ENCODE peak calls at places on chromosomes 12 and 14, in ten cellular contexts. S is body of pancreas; I is OCI-LY7; H is esophagus squamous epithelium; Q is astrocyte of the spinal cord; D is right lobe of liver; Z is sigmoid colon; C is CD8-positive, alpha-beta T cell; G is stomach; J is testis. O is an unnamed sample.

GRCh38 chr14:38391334-38391733 is 135.4 kb upstream of the CLEC14A start:
- DNase-seq in S (no peak), I (no peak), H (no peak), Q (peak), D (no peak), Z (no peak), C (no peak), G (no peak), J (no peak), O (no peak)

GRCh38 chr12:68977335-68977734 is 44.4 kb upstream of the CPM start:
- DNase-seq in S (no peak), I (no peak), H (no peak), Q (no peak), D (no peak), Z (no peak), C (no peak), G (no peak), J (no peak), O (no peak)

GRCh38 chr12:168201-168600 is 45.8 kb downstream of the SLC6A12 start:
- DNase-seq in S (no peak), I (no peak), H (no peak), Q (no peak), D (no peak), Z (no peak), C (no peak), G (no peak), J (no peak), O (no peak)

GRCh38 chr12:108629824-108630476 is 3.7 kb downstream of the SELPLG start:
- DNase-seq in S (no peak), I (no peak), H (no peak), Q (peak), D (no peak), Z (no peak), C (no peak), G (no peak), J (no peak), O (peak)

GRCh38 chr12:115404761-115405470 is 720.9 kb upstream of the TBX3 start:
- DNase-seq in S (no peak), I (no peak), H (no peak), Q (peak), D (no peak), Z (no peak), C (no peak), G (no peak), J (no peak), O (no peak)

GRCh38 chr14:69077841-69078240 is 75.1 kb downstream of the DCAF5 start:
- DNase-seq in S (no peak), I (no peak), H (no peak), Q (peak), D (no peak), Z (no peak), C (no peak), G (no peak), J (no peak), O (no peak)

GRCh38 chr14:102499401-102500189 is 10.0 kb downstream of the ANKRD9 start:
- DNase-seq in S (no peak), I (no peak), H (no peak), Q (no peak), D (no peak), Z (no peak), C (no peak), G (no peak), J (no peak), O (peak)

GRCh38 chr12:45966486-45966885 is 23.9 kb downstream of the SCAF11 start:
- DNase-seq in S (no peak), I (no peak), H (no peak), Q (peak), D (no peak), Z (no peak), C (no peak), G (no peak), J (no peak), O (no peak)

GRCh38 chr14:51298895-51299294 is 58.8 kb downstream of the TMX1 start:
- DNase-seq in S (no peak), I (no peak), H (no peak), Q (no peak), D (no peak), Z (no peak), C (no peak), G (no peak), J (no peak), O (no peak)

GRCh38 chr14:102500190-102500661 is 9.3 kb downstream of the ANKRD9 start:
- DNase-seq in S (no peak), I (no peak), H (no peak), Q (peak), D (no peak), Z (peak), C (no peak), G (no peak), J (peak), O (peak)

GRCh38 chr12:67991158-67991557 is 1.9 kb downstream of the IFNG-AS1 start:
- DNase-seq in S (no peak), I (peak), H (no peak), Q (no peak), D (no peak), Z (no peak), C (peak), G (no peak), J (no peak), O (no peak)

GRCh38 chr12:52228366-52228765 is 4.7 kb upstream of the KRT7 start:
- DNase-seq in S (no peak), I (no peak), H (no peak), Q (no peak), D (no peak), Z (no peak), C (no peak), G (no peak), J (no peak), O (no peak)

GRCh38 chr14:36281309-36281708 is 39.1 kb downstream of the MBIP start:
- DNase-seq in S (no peak), I (no peak), H (no peak), Q (peak), D (no peak), Z (no peak), C (no peak), G (no peak), J (no peak), O (no peak)

GRCh38 chr14:72451081-72451972 is 442.6 kb downstream of the DPF3 start:
- DNase-seq in S (no peak), I (no peak), H (no peak), Q (no peak), D (no peak), Z (no peak), C (peak), G (no peak), J (no peak), O (no peak)

GRCh38 chr12:65511134-65511912 is 232.8 kb downstream of the MSRB3 start:
- DNase-seq in S (peak), I (no peak), H (no peak), Q (peak), D (peak), Z (peak), C (no peak), G (no peak), J (no peak), O (no peak)

GRCh38 chr12:20345866-20346265 is 22.5 kb upstream of the PDE3A start:
- DNase-seq in S (no peak), I (no peak), H (no peak), Q (no peak), D (no peak), Z (no peak), C (no peak), G (no peak), J (no peak), O (no peak)

GRCh38 chr14:103339561-103339960 is 5.5 kb downstream of the EIF5 start:
- DNase-seq in S (no peak), I (no peak), H (no peak), Q (no peak), D (no peak), Z (no peak), C (no peak), G (no peak), J (no peak), O (no peak)

GRCh38 chr14:58794993-58795762 is 157.4 kb downstream of the DACT1 start:
- DNase-seq in S (no peak), I (no peak), H (no peak), Q (no peak), D (no peak), Z (no peak), C (no peak), G (no peak), J (no peak), O (no peak)
- TF ChIP-seq CTCF in S (no peak), I (no peak), H (no peak), Q (no peak), D (no peak), Z (no peak), C (no peak), G (no peak), J (no peak), O (no peak)

GRCh38 chr14:95663226-95663797 is 22.9 kb upstream of the TCL1B start:
- DNase-seq in S (peak), I (peak), H (no peak), Q (no peak), D (no peak), Z (no peak), C (no peak), G (no peak), J (no peak), O (no peak)

GRCh38 chr14:95664046-95664445 is 22.2 kb upstream of the TCL1B start:
- DNase-seq in S (peak), I (no peak), H (no peak), Q (no peak), D (no peak), Z (no peak), C (no peak), G (peak), J (peak), O (no peak)

GRCh38 chr14:95664546-95664945 is 21.7 kb upstream of the TCL1B start:
- DNase-seq in S (peak), I (peak), H (no peak), Q (no peak), D (no peak), Z (no peak), C (no peak), G (no peak), J (no peak), O (no peak)

GRCh38 chr14:95660550-95661515 is 25.4 kb upstream of the TCL1B start:
- DNase-seq in S (no peak), I (no peak), H (no peak), Q (no peak), D (no peak), Z (no peak), C (no peak), G (no peak), J (no peak), O (no peak)

GRCh38 chr14:95662376-95663186 is 23.6 kb upstream of the TCL1B start:
- DNase-seq in S (peak), I (peak), H (no peak), Q (no peak), D (no peak), Z (no peak), C (no peak), G (no peak), J (no peak), O (no peak)
- H3K4me3 ChIP-seq in S (no peak), I (peak), H (no peak), Q (no peak), D (no peak), Z (no peak), C (no peak), G (no peak), J (no peak), O (no peak)

GRCh38 chr12:57546438-57547365 is at the start of gene DCTN2:
- DNase-seq in S (peak), I (peak), H (peak), Q (peak), D (peak), Z (peak), C (peak), G (peak), J (peak), O (peak)
- TF ChIP-seq CTCF in S (no peak), I (peak), H (no peak), Q (peak), D (no peak), Z (no peak), C (no peak), G (no peak), J (no peak), O (peak)

GRCh38 chr12:8692573-8692972 is 5.2 kb upstream of the RIMKLB start:
- DNase-seq in S (no peak), I (peak), H (no peak), Q (peak), D (no peak), Z (peak), C (no peak), G (no peak), J (peak), O (no peak)

GRCh38 chr12:8689606-8690175 is 8.1 kb upstream of the RIMKLB start:
- DNase-seq in S (no peak), I (no peak), H (no peak), Q (no peak), D (no peak), Z (no peak), C (no peak), G (no peak), J (no peak), O (no peak)

DNA sequence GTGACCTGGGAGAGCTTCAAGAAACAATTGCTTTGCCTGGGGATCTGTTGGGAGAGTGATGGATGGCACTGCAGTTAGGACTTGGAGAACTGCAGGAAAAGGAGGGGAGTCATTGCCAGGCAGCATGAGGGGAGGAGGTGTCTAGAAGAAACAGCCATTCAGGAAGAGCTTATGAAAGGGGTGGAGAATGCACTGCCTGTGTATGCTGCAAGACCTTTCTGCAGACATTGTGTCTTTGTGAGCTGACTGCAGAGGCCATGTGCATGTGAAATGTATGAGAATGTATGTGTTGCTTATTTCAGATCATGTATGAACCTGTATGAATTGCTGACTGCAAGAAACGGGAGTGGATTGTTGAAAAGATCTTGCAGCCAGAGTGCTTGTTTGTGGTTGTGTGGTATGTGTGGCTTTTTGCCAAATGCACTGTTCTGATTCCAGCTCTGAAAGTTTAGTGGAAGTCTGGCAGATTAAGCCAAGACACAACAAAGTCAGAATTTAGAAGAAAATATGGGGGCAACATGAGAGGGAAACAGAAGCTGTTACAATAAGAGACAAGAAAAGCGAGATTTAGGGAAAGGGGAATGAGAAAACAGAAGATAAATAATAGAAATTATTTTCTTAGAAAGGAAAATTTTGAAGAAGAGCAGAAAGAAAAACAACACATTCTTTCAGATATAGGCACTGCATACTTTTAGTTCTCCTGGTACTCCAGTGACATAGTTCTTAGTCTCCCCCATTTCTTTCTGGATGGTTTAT is 9.8 kb upstream of the RIMKLB start:
- DNase-seq in S (peak), I (peak), H (no peak), Q (peak), D (no peak), Z (peak), C (no peak), G (no peak), J (peak), O (no peak)
- H3K4me3 ChIP-seq in S (no peak), I (peak), H (no peak), Q (no peak), D (no peak), Z (peak), C (no peak), G (no peak), J (no peak), O (no peak)

GRCh38 chr12:14935031-14935430 is 3.3 kb downstream of the ERP27 start:
- DNase-seq in S (peak), I (no peak), H (no peak), Q (no peak), D (no peak), Z (no peak), C (no peak), G (no peak), J (no peak), O (no peak)

GRCh38 chr12:14937014-14937413 is 1.3 kb downstream of the ERP27 start:
- DNase-seq in S (no peak), I (no peak), H (no peak), Q (no peak), D (no peak), Z (no peak), C (no peak), G (no peak), J (no peak), O (no peak)

GRCh38 chr12:14936224-14936861 is 2.0 kb downstream of the ERP27 start:
- DNase-seq in S (peak), I (no peak), H (no peak), Q (no peak), D (no peak), Z (no peak), C (no peak), G (no peak), J (no peak), O (no peak)

GRCh38 chr12:14938301-14938700 is at the start of gene ERP27:
- DNase-seq in S (peak), I (no peak), H (no peak), Q (no peak), D (no peak), Z (no peak), C (no peak), G (no peak), J (no peak), O (no peak)

DNA sequence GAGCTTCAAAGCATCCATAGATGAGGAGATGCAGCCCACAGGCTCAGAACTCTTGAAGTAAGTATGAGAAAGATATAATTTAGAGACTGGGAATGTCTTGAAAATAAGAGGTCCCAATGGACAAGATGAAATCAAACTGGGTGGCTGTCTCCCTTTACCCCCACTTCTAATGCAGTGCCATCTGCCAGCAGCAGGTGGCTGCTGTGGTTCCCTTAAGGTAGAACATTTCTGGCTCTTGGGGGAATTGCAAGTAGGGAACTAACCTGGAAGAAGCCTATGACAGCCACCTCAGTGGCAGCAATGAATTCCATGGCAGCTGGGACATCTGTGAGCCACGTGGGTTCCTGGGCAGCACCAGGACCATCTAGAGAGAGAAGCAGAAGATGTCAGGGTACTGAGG is 648 bp downstream of the ERP27 start:
- DNase-seq in S (peak), I (no peak), H (no peak), Q (no peak), D (no peak), Z (no peak), C (no peak), G (no peak), J (no peak), O (no peak)
- TF ChIP-seq CTCF in S (peak), I (peak), H (no peak), Q (no peak), D (peak), Z (no peak), C (peak), G (no peak), J (no peak), O (no peak)

GRCh38 chr12:47799357-47799955 is 20.2 kb downstream of the HDAC7 start:
- DNase-seq in S (no peak), I (no peak), H (no peak), Q (no peak), D (no peak), Z (peak), C (no peak), G (no peak), J (no peak), O (no peak)
- H3K4me3 ChIP-seq in S (no peak), I (no peak), H (no peak), Q (no peak), D (no peak), Z (no peak), C (no peak), G (no peak), J (no peak), O (no peak)

GRCh38 chr12:49635036-49635435 is 11.7 kb downstream of the PRPF40B start:
- DNase-seq in S (no peak), I (no peak), H (no peak), Q (no peak), D (no peak), Z (no peak), C (no peak), G (no peak), J (no peak), O (no peak)

GRCh38 chr12:49636574-49636973 is 13.2 kb downstream of the PRPF40B start:
- DNase-seq in S (no peak), I (no peak), H (no peak), Q (no peak), D (no peak), Z (peak), C (no peak), G (no peak), J (peak), O (no peak)

GRCh38 chr12:49635656-49636055 is 12.3 kb downstream of the PRPF40B start:
- DNase-seq in S (no peak), I (no peak), H (no peak), Q (no peak), D (no peak), Z (no peak), C (no peak), G (no peak), J (no peak), O (no peak)

GRCh38 chr12:49637401-49637800 is 14.0 kb downstream of the PRPF40B start:
- DNase-seq in S (no peak), I (no peak), H (no peak), Q (no peak), D (no peak), Z (peak), C (no peak), G (no peak), J (no peak), O (no peak)

DNA sequence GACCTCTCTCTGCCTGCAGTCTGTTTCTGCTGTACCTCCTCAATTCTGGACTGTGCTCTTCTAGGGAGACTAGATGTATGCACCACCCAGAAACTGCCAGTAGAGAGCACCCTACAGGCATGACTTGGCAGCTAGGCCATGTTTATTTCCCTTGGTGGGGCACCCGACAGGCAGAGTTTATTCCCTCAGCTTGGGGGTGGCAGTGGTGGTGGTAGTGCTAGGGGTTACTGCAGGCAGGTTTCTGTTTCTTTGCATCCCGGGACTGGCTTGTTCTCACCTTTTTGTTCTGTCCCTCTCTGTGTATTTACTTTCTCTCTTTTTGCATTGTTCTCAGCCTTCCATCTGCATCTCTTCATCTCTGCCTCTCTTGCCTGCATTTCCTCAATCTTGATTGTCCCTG is 13.6 kb downstream of the PRPF40B start:
- DNase-seq in S (peak), I (peak), H (no peak), Q (peak), D (peak), Z (peak), C (peak), G (peak), J (peak), O (no peak)
- TF ChIP-seq CTCF in S (no peak), I (peak), H (no peak), Q (peak), D (peak), Z (peak), C (peak), G (peak), J (peak), O (peak)

GRCh38 chr14:60757617-60758016 is 23.1 kb downstream of the MNAT1 start:
- DNase-seq in S (no peak), I (no peak), H (no peak), Q (peak), D (no peak), Z (no peak), C (no peak), G (no peak), J (no peak), O (no peak)
- H3K4me3 ChIP-seq in S (no peak), I (no peak), H (no peak), Q (no peak), D (no peak), Z (no peak), C (no peak), G (no peak), J (no peak), O (no peak)

DNA sequence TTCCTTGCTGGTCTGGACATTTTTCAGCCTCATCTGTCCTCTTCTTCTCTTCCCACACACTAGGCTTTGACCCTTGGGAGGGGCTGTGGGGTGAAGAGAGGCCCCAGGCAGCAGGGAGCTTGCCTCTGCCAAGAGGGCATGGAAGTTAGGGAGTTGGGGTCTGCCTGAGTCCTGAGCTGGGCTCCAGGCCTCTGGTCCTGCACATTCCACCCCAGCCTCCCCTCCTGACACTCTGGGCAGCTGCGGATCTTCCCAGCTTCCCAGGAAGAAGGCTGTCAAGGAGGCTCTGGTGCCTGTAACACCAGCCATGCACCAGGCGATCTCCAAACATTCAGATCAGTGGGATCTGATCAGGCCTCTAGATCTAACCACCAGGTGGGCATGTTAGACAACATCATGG is 169.1 kb upstream of the PRMT8 start:
- DNase-seq in S (no peak), I (no peak), H (no peak), Q (no peak), D (no peak), Z (no peak), C (no peak), G (no peak), J (no peak), O (no peak)
- TF ChIP-seq CTCF in S (no peak), I (no peak), H (no peak), Q (no peak), D (no peak), Z (no peak), C (no peak), G (no peak), J (no peak), O (no peak)

O was measured in upper lobe of right lung.